ENCODE peak calls at places on chromosomes 7 and 10, in eight cellular contexts. X, G, Q, N, T, Y, U and A are unnamed samples.

GRCh38 chr10:69087600-69088470 is at the start of gene SRGN:
- DNase-seq in G (no peak), N (peak), U (peak), X (peak), Y (peak), Q (peak), T (peak), A (peak)

GRCh38 chr7:101817031-101817929 is at the start of gene CUX1:
- DNase-seq in X (peak), T (no peak), G (no peak), Y (peak), N (peak), U (no peak), Q (no peak), A (peak)

GRCh38 chr7:7920481-7920880 is 48.1 kb upstream of the GLCCI1 start:
- DNase-seq in Y (no peak), Q (no peak), X (no peak), N (no peak), G (no peak), U (peak), T (peak), A (peak)

GRCh38 chr7:101133621-101134398 is 6.9 kb downstream of the SERPINE1 start:
- DNase-seq in Y (no peak), X (no peak), T (no peak), N (peak), U (peak), G (no peak), Q (no peak), A (no peak)

GRCh38 chr7:22732556-22733126 is 5.6 kb downstream of the IL6 start:
- DNase-seq in X (no peak), Q (no peak), Y (no peak), N (peak), G (no peak), U (peak), T (no peak), A (peak)

GRCh38 chr7:33108931-33109757 is at the start of gene RP9:
- DNase-seq in N (peak), G (no peak), Y (peak), X (peak), T (no peak), U (peak), Q (no peak), A (peak)

GRCh38 chr7:44320141-44320540 is 5.3 kb downstream of the CAMK2B start:
- DNase-seq in G (no peak), X (no peak), T (no peak), Q (no peak), N (no peak), Y (no peak), U (peak), A (no peak)

GRCh38 chr7:100875356-100875751 is 451 bp downstream of the SRRT start:
- DNase-seq in Q (no peak), N (no peak), T (no peak), G (no peak), U (peak), X (no peak), Y (no peak), A (peak)

GRCh38 chr10:88728107-88728763 is 22.2 kb downstream of the LIPK start:
- DNase-seq in G (no peak), X (peak), Q (no peak), T (no peak), N (no peak), U (peak), Y (peak), A (peak)

GRCh38 chr7:102318482-102318971 is 31.9 kb downstream of the SH2B2 start:
- DNase-seq in U (peak), Q (no peak), X (no peak), N (peak), T (no peak), G (no peak), Y (no peak), A (no peak)

GRCh38 chr7:28423112-28423511 is 10.8 kb downstream of the CREB5 start:
- DNase-seq in Y (no peak), U (no peak), G (no peak), X (no peak), T (no peak), Q (no peak), N (no peak), A (no peak)

GRCh38 chr7:156950381-156950858 is 908 bp downstream of the NOM1 start:
- DNase-seq in G (no peak), Y (no peak), U (peak), Q (no peak), N (peak), T (no peak), X (no peak), A (no peak)

GRCh38 chr10:128063736-128064614 is 62.2 kb downstream of the MKI67 start:
- DNase-seq in Y (no peak), T (no peak), U (peak), G (no peak), N (peak), X (no peak), Q (no peak), A (peak)

GRCh38 chr10:37801557-37801956 is 55.9 kb downstream of the ZNF248 start:
- DNase-seq in X (no peak), T (no peak), U (no peak), Q (no peak), G (no peak), Y (no peak), N (no peak), A (no peak)

GRCh38 chr7:31371621-31372020 is 31.1 kb upstream of the NEUROD6 start:
- DNase-seq in Q (no peak), T (no peak), U (no peak), G (no peak), Y (no peak), N (no peak), X (no peak), A (no peak)

GRCh38 chr7:5703572-5704533 is 77.6 kb downstream of the RNF216 start:
- DNase-seq in Y (no peak), G (no peak), T (no peak), N (peak), Q (no peak), U (no peak), X (no peak), A (peak)

GRCh38 chr10:34655286-34656170 is 159.6 kb downstream of the PARD3 start:
- DNase-seq in Y (peak), Q (no peak), X (no peak), G (peak), T (no peak), N (peak), U (peak), A (peak)

GRCh38 chr7:82044497-82045080 is 274.7 kb upstream of the HGF start:
- DNase-seq in Q (no peak), X (no peak), G (no peak), T (no peak), Y (peak), N (peak), U (peak), A (peak)

GRCh38 chr7:158449266-158449665 is 138.4 kb downstream of the PTPRN2 start:
- DNase-seq in N (no peak), Q (no peak), T (no peak), G (no peak), Y (no peak), X (no peak), U (no peak), A (no peak)

GRCh38 chr10:52632591-52632990 is 140.0 kb downstream of the MBL2 start:
- DNase-seq in Q (no peak), U (no peak), N (no peak), X (no peak), T (no peak), Y (no peak), G (no peak), A (no peak)

GRCh38 chr10:74753295-74754211 is 72.8 kb upstream of the KAT6B start:
- DNase-seq in T (no peak), X (no peak), G (peak), Q (no peak), U (no peak), Y (no peak), N (peak), A (no peak)

GRCh38 chr10:93079663-93080349 is 6.1 kb downstream of the CYP26A1 start:
- DNase-seq in Q (peak), U (no peak), N (no peak), G (no peak), X (no peak), T (no peak), Y (no peak), A (no peak)

GRCh38 chr7:34087892-34088891 is 182.9 kb downstream of the BMPER start:
- DNase-seq in X (peak), Q (no peak), Y (peak), N (no peak), G (no peak), T (no peak), U (peak), A (peak)

GRCh38 chr10:110850990-110851389 is 20.7 kb upstream of the PDCD4 start:
- DNase-seq in G (no peak), Q (no peak), N (peak), Y (no peak), U (peak), X (peak), T (no peak), A (no peak)

GRCh38 chr10:35359873-35360272 is 23.6 kb downstream of the CCNY start:
- DNase-seq in Y (no peak), N (no peak), G (no peak), X (no peak), Q (no peak), U (no peak), T (no peak), A (no peak)

GRCh38 chr10:54372164-54372563 is 428.9 kb downstream of the PCDH15 start:
- DNase-seq in Y (no peak), Q (no peak), X (no peak), N (no peak), U (no peak), T (no peak), G (no peak), A (no peak)

GRCh38 chr7:79055722-79056415 is 397.6 kb downstream of the MAGI2 start:
- DNase-seq in U (peak), N (no peak), T (no peak), Q (no peak), G (no peak), X (peak), Y (no peak), A (no peak)

GRCh38 chr10:18793951-18794350 is 134.7 kb downstream of the ARL5B start:
- DNase-seq in X (no peak), G (no peak), Q (no peak), N (peak), U (peak), Y (peak), T (no peak), A (no peak)

GRCh38 chr10:61981460-61981859 is 80.0 kb downstream of the ARID5B start:
- DNase-seq in X (no peak), T (no peak), Y (no peak), U (peak), G (no peak), N (no peak), Q (no peak), A (no peak)

GRCh38 chr7:36205844-36206243 is 52.8 kb downstream of the EEPD1 start:
- DNase-seq in G (no peak), X (peak), U (no peak), T (no peak), Y (no peak), N (no peak), Q (no peak), A (no peak)

GRCh38 chr7:80634505-80634904 is 3.9 kb upstream of the CD36 start:
- DNase-seq in Q (no peak), G (peak), X (no peak), Y (no peak), U (peak), N (peak), T (no peak), A (no peak)

GRCh38 chr7:44386139-44386913 is 60.9 kb upstream of the CAMK2B start:
- DNase-seq in N (peak), G (no peak), Y (no peak), U (peak), X (no peak), T (no peak), Q (peak), A (no peak)

GRCh38 chr10:77268721-77269120 is 368.9 kb downstream of the KCNMA1 start:
- DNase-seq in Q (no peak), G (no peak), N (no peak), X (no peak), Y (no peak), U (no peak), T (no peak), A (no peak)

GRCh38 chr10:26215534-26215922 is 1.0 kb upstream of the GAD2 start:
- DNase-seq in Y (no peak), U (no peak), Q (no peak), N (no peak), X (no peak), G (no peak), T (no peak), A (no peak)

GRCh38 chr10:26216577-26216948 is at the start of gene GAD2:
- DNase-seq in Q (peak), T (no peak), X (no peak), Y (no peak), N (no peak), U (no peak), G (no peak), A (no peak)

GRCh38 chr10:26215923-26216576 is 524 bp upstream of the GAD2 start:
- DNase-seq in Q (peak), N (peak), T (no peak), U (no peak), X (no peak), G (no peak), Y (peak), A (no peak)

GRCh38 chr10:26216949-26217395 is 398 bp downstream of the GAD2 start:
- DNase-seq in Y (no peak), Q (no peak), N (no peak), G (no peak), U (no peak), T (no peak), X (no peak), A (no peak)

DNA sequence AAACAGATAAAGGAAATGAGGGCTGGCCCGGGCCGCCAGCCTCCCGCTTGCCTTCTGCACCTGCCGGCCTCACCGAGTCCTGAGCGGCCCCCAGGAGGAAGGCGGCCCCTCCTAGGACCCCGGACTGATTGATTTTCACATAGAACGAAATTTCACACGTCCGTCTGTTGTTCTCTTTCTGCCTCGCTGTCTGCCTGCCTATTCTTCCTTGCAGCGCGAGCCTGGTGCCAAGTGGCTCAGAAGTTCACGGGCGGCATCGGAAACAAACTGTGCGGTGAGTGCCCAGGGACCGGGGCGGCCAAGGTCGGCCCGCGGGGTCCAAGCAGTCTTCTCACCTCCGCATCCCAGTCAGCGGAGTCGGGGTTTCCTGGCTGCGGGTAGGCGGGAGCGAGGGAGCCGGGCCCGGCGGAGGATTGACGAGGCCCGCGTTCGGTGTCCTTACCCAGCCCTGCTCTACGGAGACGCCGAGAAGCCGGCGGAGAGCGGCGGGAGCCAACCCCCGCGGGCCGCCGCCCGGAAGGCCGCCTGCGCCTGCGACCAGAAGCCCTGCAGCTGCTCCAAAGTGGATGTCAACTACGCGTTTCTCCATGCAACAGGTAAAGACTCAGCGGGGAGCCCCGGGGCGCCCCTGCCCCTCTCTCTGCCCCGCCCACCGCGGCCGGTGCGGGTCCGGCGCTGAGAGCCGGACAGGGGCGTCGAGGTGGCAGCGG is 977 bp downstream of the GAD2 start:
- DNase-seq in N (no peak), G (no peak), T (no peak), U (no peak), X (no peak), Y (no peak), Q (peak), A (no peak)
- H3K4me3 ChIP-seq in N (no peak), G (no peak), T (no peak), U (no peak), X (no peak), Y (no peak), Q (peak), A (no peak)

DNA sequence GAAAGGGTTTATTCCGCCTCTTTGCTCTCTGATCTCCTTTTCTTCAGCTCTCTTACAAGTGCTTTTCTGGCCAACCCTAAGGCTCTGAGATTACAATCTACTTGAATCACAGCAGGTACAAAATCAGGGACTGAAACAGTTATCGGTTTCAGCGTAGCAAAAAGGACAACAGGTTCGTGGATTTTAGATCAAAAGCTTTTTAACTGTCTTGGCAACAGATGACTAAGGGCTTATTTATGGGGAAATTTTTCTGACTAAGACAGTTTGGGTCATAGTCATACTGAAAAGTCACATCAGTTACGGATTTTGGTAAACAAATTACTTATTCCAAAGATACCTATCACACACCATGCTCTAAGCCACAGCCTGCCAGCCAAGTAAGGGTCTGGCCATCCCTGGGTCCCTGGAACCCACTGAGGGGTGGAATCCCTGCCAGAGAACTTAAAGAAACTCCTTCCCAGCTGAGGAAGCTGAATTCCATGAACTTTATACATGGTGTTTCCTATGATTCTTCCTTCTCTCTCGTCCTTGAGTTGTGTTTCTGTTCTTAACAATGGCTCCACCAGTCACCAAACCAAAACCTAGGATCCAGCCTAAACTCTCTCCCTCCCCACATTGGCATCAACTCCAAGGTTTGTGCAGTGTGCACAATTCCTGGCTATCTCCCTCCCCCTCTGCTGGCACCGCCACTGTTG is 169.3 kb downstream of the FAM107B start:
- DNase-seq in N (peak), T (peak), U (peak), X (no peak), Q (peak), G (peak), Y (no peak), A (peak)
- H3K4me3 ChIP-seq in N (peak), T (peak), U (peak), X (no peak), Q (peak), G (peak), Y (no peak), A (peak)

DNA sequence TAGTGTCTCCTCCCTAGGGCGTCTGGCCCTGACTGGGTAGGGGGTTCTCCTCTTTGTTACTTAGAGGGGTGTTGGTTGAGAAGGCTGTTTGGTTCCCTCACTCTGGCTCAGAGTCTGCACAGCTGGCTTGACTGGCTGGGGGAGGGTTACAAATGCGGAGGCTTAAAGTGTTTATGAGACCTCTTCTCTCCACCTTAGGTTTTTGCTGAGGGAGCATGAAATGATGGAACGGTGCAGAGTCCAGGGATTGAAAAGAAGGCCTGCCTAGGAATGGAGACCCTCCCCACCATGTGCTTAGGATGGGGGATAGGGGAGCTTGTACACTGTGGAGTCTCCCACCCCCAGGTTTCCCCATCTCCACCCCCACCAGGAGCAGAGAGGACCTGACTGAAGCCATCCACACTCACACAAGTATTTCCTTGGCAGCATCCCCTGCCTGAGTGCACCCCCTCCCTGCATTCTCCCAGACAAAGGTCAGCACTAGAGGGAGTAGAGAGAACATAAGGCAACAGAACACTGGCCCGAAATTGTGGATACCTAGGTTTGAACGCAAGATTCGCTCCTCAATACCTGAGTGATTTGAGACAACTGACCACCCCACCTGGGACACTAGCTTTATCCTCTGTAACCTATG is 1.7 kb upstream of the LDB1 start:
- DNase-seq in Y (no peak), U (no peak), G (no peak), Q (no peak), T (no peak), X (peak), N (peak), A (no peak)
- H3K4me3 ChIP-seq in Y (no peak), U (no peak), G (peak), Q (peak), T (no peak), X (no peak), N (peak), A (no peak)

GRCh38 chr7:132635127-132635526 is 58.9 kb upstream of the PLXNA4 start:
- DNase-seq in Y (no peak), T (no peak), N (no peak), G (no peak), U (no peak), Q (no peak), X (no peak), A (no peak)
- H3K4me3 ChIP-seq in Y (no peak), T (no peak), N (no peak), G (no peak), U (no peak), Q (no peak), X (no peak), A (no peak)

DNA sequence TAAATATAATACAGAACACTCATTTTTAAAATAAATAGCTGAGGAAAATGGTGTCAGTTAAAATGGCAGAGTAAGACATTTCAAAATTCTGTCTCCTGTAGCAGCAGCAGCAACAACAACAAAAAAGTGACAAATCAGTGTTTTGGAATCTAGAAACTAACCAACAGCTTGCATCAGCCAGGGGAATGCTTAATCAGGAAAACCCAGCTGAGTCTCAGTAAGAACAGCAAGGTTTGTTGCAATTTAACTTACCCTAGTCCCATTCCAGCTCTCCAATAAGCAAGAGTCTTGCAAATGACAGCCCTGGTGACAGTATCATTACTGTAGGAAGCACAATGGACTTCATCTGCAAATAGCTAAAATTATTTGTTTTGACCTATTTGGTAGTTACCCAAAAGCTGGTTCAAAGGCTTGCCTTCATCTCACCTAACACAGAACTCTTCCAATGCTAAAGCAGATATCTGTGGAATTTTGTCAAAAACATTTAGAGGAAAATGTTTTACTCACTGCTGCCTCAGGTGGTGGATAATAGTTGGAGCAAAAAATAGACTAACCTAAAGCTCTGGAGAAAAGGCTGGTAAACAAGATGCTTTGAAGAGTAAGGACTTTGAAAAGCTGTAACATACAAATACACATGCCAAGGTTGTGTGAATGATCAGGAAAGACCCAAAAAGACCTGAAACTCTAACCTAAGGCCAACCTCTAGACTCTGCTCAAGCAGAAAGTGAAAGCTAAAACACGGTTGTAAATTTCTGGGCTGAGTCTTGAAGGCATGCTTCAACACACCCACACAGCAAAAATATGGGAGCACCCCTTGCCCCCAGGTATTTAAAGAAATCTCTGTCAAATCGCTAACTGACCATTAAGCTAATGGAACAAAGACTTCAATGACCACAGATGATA is 9.9 kb upstream of the ARHGAP22 start:
- DNase-seq in T (peak), N (peak), X (no peak), Y (no peak), G (peak), Q (no peak), U (peak), A (peak)
- H3K4me3 ChIP-seq in T (peak), N (no peak), X (no peak), Y (no peak), G (no peak), Q (no peak), U (no peak), A (no peak)